ENCODE peak calls at places on chromosomes 4 and X, in seven cellular contexts. One of them, this sample, is unnamed.

GRCh38 chr4:153787156-153787555 is 1.7 kb downstream of the SFRP2 start:
- DNase-seq in coronary artery: no peak
- DNase-seq in breast epithelium: no peak
- DNase-seq in ovary: no peak
- DNase-seq in HT1080: no peak
- DNase-seq in left kidney: no peak
- DNase-seq in fibroblast of lung: no peak
- DNase-seq in this sample: no peak

GRCh38 chr4:150583287-150584197 is 1.6 kb downstream of the MAB21L2 start:
- DNase-seq in coronary artery: peak; percentile 74
- DNase-seq in breast epithelium: no peak
- DNase-seq in ovary: no peak
- DNase-seq in HT1080: no peak
- DNase-seq in left kidney: peak; percentile 70
- DNase-seq in fibroblast of lung: peak; percentile 61
- DNase-seq in this sample: no peak

GRCh38 chrX:2264179-2265030 is 236.4 kb downstream of the DHRSX start:
- DNase-seq in coronary artery: no peak
- DNase-seq in breast epithelium: peak; percentile 10
- DNase-seq in ovary: no peak
- DNase-seq in HT1080: no peak
- DNase-seq in left kidney: peak; percentile 28
- DNase-seq in fibroblast of lung: no peak
- DNase-seq in this sample: no peak

GRCh38 chrX:110853610-110854009 is 58.0 kb upstream of the CHRDL1 start:
- DNase-seq in coronary artery: no peak
- DNase-seq in breast epithelium: peak; percentile 51
- DNase-seq in ovary: no peak
- DNase-seq in HT1080: peak; percentile 23
- DNase-seq in left kidney: peak; percentile 57
- DNase-seq in fibroblast of lung: peak; percentile 7
- DNase-seq in this sample: peak; percentile 40

GRCh38 chr4:154078504-154079350 is 289.8 kb upstream of the SFRP2 start:
- DNase-seq in coronary artery: no peak
- DNase-seq in breast epithelium: no peak
- DNase-seq in ovary: no peak
- DNase-seq in HT1080: no peak
- DNase-seq in left kidney: no peak
- DNase-seq in fibroblast of lung: no peak
- DNase-seq in this sample: no peak

GRCh38 chr4:119030536-119030890 is 105.1 kb upstream of the MYOZ2 start:
- DNase-seq in coronary artery: no peak
- DNase-seq in breast epithelium: no peak
- DNase-seq in ovary: no peak
- DNase-seq in HT1080: no peak
- DNase-seq in left kidney: no peak
- DNase-seq in fibroblast of lung: no peak
- DNase-seq in this sample: no peak

GRCh38 chrX:21940356-21940829 is at the start of gene SMS:
- DNase-seq in coronary artery: peak; percentile 86
- DNase-seq in breast epithelium: peak; percentile 57
- DNase-seq in ovary: peak; percentile 81
- DNase-seq in HT1080: peak; percentile 71
- DNase-seq in left kidney: peak; percentile 88
- DNase-seq in fibroblast of lung: peak; percentile 77
- DNase-seq in this sample: peak; percentile 67

GRCh38 chr4:183588169-183588675 is 70.8 kb downstream of the RWDD4 start:
- DNase-seq in coronary artery: no peak
- DNase-seq in breast epithelium: no peak
- DNase-seq in ovary: peak; percentile 47
- DNase-seq in HT1080: no peak
- DNase-seq in left kidney: peak; percentile 90
- DNase-seq in fibroblast of lung: peak; percentile 96
- DNase-seq in this sample: peak; percentile 67

GRCh38 chrX:63664083-63664482 is 120.9 kb downstream of the ARHGEF9 start:
- DNase-seq in coronary artery: no peak
- DNase-seq in breast epithelium: no peak
- DNase-seq in ovary: no peak
- DNase-seq in HT1080: no peak
- DNase-seq in left kidney: no peak
- DNase-seq in fibroblast of lung: no peak
- DNase-seq in this sample: peak; percentile 31

GRCh38 chrX:119410027-119410819 is 11.1 kb downstream of the SLC25A43 start:
- DNase-seq in coronary artery: no peak
- DNase-seq in breast epithelium: peak; percentile 53
- DNase-seq in ovary: peak; percentile 42
- DNase-seq in HT1080: peak; percentile 94
- DNase-seq in left kidney: no peak
- DNase-seq in fibroblast of lung: peak; percentile 73
- DNase-seq in this sample: peak; percentile 82

GRCh38 chr4:171266666-171267065 is 546.5 kb upstream of the GALNTL6 start:
- DNase-seq in coronary artery: no peak
- DNase-seq in breast epithelium: no peak
- DNase-seq in ovary: no peak
- DNase-seq in HT1080: peak; percentile 10
- DNase-seq in left kidney: peak; percentile 5
- DNase-seq in fibroblast of lung: no peak
- DNase-seq in this sample: no peak

GRCh38 chr4:3530051-3530450 is 2.2 kb downstream of the LRPAP1 start:
- DNase-seq in coronary artery: peak; percentile 70
- DNase-seq in breast epithelium: no peak
- DNase-seq in ovary: no peak
- DNase-seq in HT1080: no peak
- DNase-seq in left kidney: no peak
- DNase-seq in fibroblast of lung: no peak
- DNase-seq in this sample: no peak

GRCh38 chr4:122765702-122766352 is 33.3 kb downstream of the BBS12 start:
- DNase-seq in coronary artery: no peak
- DNase-seq in breast epithelium: no peak
- DNase-seq in ovary: no peak
- DNase-seq in HT1080: peak; percentile 68
- DNase-seq in left kidney: peak; percentile 11
- DNase-seq in fibroblast of lung: peak; percentile 88
- DNase-seq in this sample: peak; percentile 93

GRCh38 chr4:6772223-6772928 is 10.2 kb upstream of the KIAA0232 start:
- DNase-seq in coronary artery: no peak
- DNase-seq in breast epithelium: peak; percentile 76
- DNase-seq in ovary: no peak
- DNase-seq in HT1080: no peak
- DNase-seq in left kidney: peak; percentile 76
- DNase-seq in fibroblast of lung: no peak
- DNase-seq in this sample: no peak

GRCh38 chr4:183249854-183250253 is 70.2 kb downstream of the CLDN22 start:
- DNase-seq in coronary artery: no peak
- DNase-seq in breast epithelium: no peak
- DNase-seq in ovary: no peak
- DNase-seq in HT1080: peak; percentile 44
- DNase-seq in left kidney: peak; percentile 74
- DNase-seq in fibroblast of lung: peak; percentile 58
- DNase-seq in this sample: peak; percentile 60

GRCh38 chr4:121358473-121358872 is 22.3 kb downstream of the QRFPR start:
- DNase-seq in coronary artery: no peak
- DNase-seq in breast epithelium: no peak
- DNase-seq in ovary: no peak
- DNase-seq in HT1080: peak; percentile 63
- DNase-seq in left kidney: no peak
- DNase-seq in fibroblast of lung: peak; percentile 89
- DNase-seq in this sample: peak; percentile 58

GRCh38 chrX:15696516-15696915 is 31.9 kb upstream of the CLTRN start:
- DNase-seq in coronary artery: no peak
- DNase-seq in breast epithelium: no peak
- DNase-seq in ovary: no peak
- DNase-seq in HT1080: no peak
- DNase-seq in left kidney: no peak
- DNase-seq in fibroblast of lung: no peak
- DNase-seq in this sample: no peak

GRCh38 chr4:138775890-138776289 is 239.7 kb upstream of the NOCT start:
- DNase-seq in coronary artery: no peak
- DNase-seq in breast epithelium: no peak
- DNase-seq in ovary: no peak
- DNase-seq in HT1080: peak; percentile 23
- DNase-seq in left kidney: peak; percentile 35
- DNase-seq in fibroblast of lung: peak; percentile 21
- DNase-seq in this sample: peak; percentile 2

GRCh38 chrX:24577091-24577490 is 70.1 kb downstream of the PCYT1B start:
- DNase-seq in coronary artery: no peak
- DNase-seq in breast epithelium: no peak
- DNase-seq in ovary: no peak
- DNase-seq in HT1080: no peak
- DNase-seq in left kidney: peak; percentile 0
- DNase-seq in fibroblast of lung: no peak
- DNase-seq in this sample: no peak

GRCh38 chr4:72909461-72909860 is 160.1 kb downstream of the COX18 start:
- DNase-seq in coronary artery: no peak
- DNase-seq in breast epithelium: no peak
- DNase-seq in ovary: peak; percentile 34
- DNase-seq in HT1080: no peak
- DNase-seq in left kidney: peak; percentile 21
- DNase-seq in fibroblast of lung: no peak
- DNase-seq in this sample: peak; percentile 34

GRCh38 chr4:21134994-21135393 is 434.7 kb downstream of the PACRGL start:
- DNase-seq in coronary artery: no peak
- DNase-seq in breast epithelium: no peak
- DNase-seq in ovary: no peak
- DNase-seq in HT1080: peak; percentile 44
- DNase-seq in left kidney: peak; percentile 48
- DNase-seq in fibroblast of lung: peak; percentile 8
- DNase-seq in this sample: no peak

GRCh38 chr4:139171878-139172691 is 4.9 kb downstream of the ELF2 start:
- DNase-seq in coronary artery: no peak
- DNase-seq in breast epithelium: no peak
- DNase-seq in ovary: no peak
- DNase-seq in HT1080: peak; percentile 71
- DNase-seq in left kidney: peak; percentile 18
- DNase-seq in fibroblast of lung: peak; percentile 46
- DNase-seq in this sample: peak; percentile 58

GRCh38 chr4:3685081-3685645 is 81.0 kb upstream of the ADRA2C start:
- DNase-seq in coronary artery: no peak
- DNase-seq in breast epithelium: no peak
- DNase-seq in ovary: no peak
- DNase-seq in HT1080: no peak
- DNase-seq in left kidney: no peak
- DNase-seq in fibroblast of lung: no peak
- DNase-seq in this sample: no peak

GRCh38 chr4:129362685-129363274 is 266.8 kb downstream of the C4orf33 start:
- DNase-seq in coronary artery: no peak
- DNase-seq in breast epithelium: no peak
- DNase-seq in ovary: peak; percentile 42
- DNase-seq in HT1080: peak; percentile 57
- DNase-seq in left kidney: peak; percentile 90
- DNase-seq in fibroblast of lung: peak; percentile 81
- DNase-seq in this sample: peak; percentile 80

GRCh38 chr4:1232661-1233621 is 16.0 kb downstream of the CTBP1 start:
- DNase-seq in coronary artery: no peak
- DNase-seq in breast epithelium: no peak
- DNase-seq in ovary: no peak
- DNase-seq in HT1080: no peak
- DNase-seq in left kidney: peak; percentile 98
- DNase-seq in fibroblast of lung: peak; percentile 72
- DNase-seq in this sample: no peak